ENCODE peak calls at places on chromosomes 6 and 20, in seven cellular contexts. One of them, this sample, is unnamed. For H3K36me3 and H3K4me1, the result is how much of the 10 kb centered on the place peaks cover.

GRCh38 chr6:158312672-158313397 is 570 bp downstream of the TULP4 start:
- DNase-seq in ovary: no peak
- DNase-seq in IMR-90: no peak
- DNase-seq in neural progenitor cell: no peak
- DNase-seq in mammary epithelial cell: no peak
- DNase-seq in hepatocyte: no peak
- DNase-seq in tibial nerve: no peak
- DNase-seq in this sample: no peak

GRCh38 chr6:130372786-130373185 is 7.0 kb downstream of the TMEM200A start:
- DNase-seq in ovary: no peak
- DNase-seq in IMR-90: peak
- DNase-seq in neural progenitor cell: no peak
- DNase-seq in mammary epithelial cell: no peak
- DNase-seq in hepatocyte: no peak
- DNase-seq in tibial nerve: no peak
- DNase-seq in this sample: no peak

GRCh38 chr20:24332956-24333355 is 136.5 kb upstream of the SYNDIG1 start:
- DNase-seq in ovary: no peak
- DNase-seq in IMR-90: no peak
- DNase-seq in neural progenitor cell: no peak
- DNase-seq in mammary epithelial cell: peak
- DNase-seq in hepatocyte: no peak
- DNase-seq in tibial nerve: no peak
- DNase-seq in this sample: no peak

GRCh38 chr6:35035481-35036030 is 105.6 kb downstream of the TCP11 start:
- DNase-seq in ovary: no peak
- DNase-seq in IMR-90: no peak
- DNase-seq in neural progenitor cell: no peak
- DNase-seq in mammary epithelial cell: no peak
- DNase-seq in hepatocyte: no peak
- DNase-seq in tibial nerve: no peak
- DNase-seq in this sample: no peak

GRCh38 chr20:14700641-14700965 is 363.2 kb upstream of the FLRT3 start:
- DNase-seq in ovary: no peak
- DNase-seq in IMR-90: no peak
- DNase-seq in neural progenitor cell: no peak
- DNase-seq in mammary epithelial cell: peak
- DNase-seq in hepatocyte: peak
- DNase-seq in tibial nerve: no peak
- DNase-seq in this sample: no peak

GRCh38 chr6:37323568-37323967 is 30.2 kb upstream of the RNF8 start:
- DNase-seq in ovary: no peak
- DNase-seq in IMR-90: peak
- DNase-seq in neural progenitor cell: no peak
- DNase-seq in mammary epithelial cell: no peak
- DNase-seq in hepatocyte: no peak
- DNase-seq in tibial nerve: no peak
- DNase-seq in this sample: no peak

GRCh38 chr6:25675172-25675571 is 23.2 kb downstream of the SCGN start:
- DNase-seq in ovary: peak
- DNase-seq in IMR-90: no peak
- DNase-seq in neural progenitor cell: no peak
- DNase-seq in mammary epithelial cell: no peak
- DNase-seq in hepatocyte: no peak
- DNase-seq in tibial nerve: no peak
- DNase-seq in this sample: no peak

GRCh38 chr6:167244064-167244949 is 46.8 kb upstream of the UNC93A start:
- DNase-seq in ovary: no peak
- DNase-seq in IMR-90: no peak
- DNase-seq in neural progenitor cell: no peak
- DNase-seq in mammary epithelial cell: no peak
- DNase-seq in hepatocyte: no peak
- DNase-seq in tibial nerve: no peak
- DNase-seq in this sample: no peak

GRCh38 chr20:61486198-61486597 is 234.1 kb downstream of the CDH4 start:
- DNase-seq in ovary: no peak
- DNase-seq in IMR-90: no peak
- DNase-seq in neural progenitor cell: no peak
- DNase-seq in mammary epithelial cell: no peak
- DNase-seq in hepatocyte: no peak
- DNase-seq in tibial nerve: no peak
- DNase-seq in this sample: no peak

GRCh38 chr20:54220722-54221121 is 12.8 kb downstream of the PFDN4 start:
- DNase-seq in ovary: no peak
- DNase-seq in IMR-90: no peak
- DNase-seq in neural progenitor cell: no peak
- DNase-seq in mammary epithelial cell: no peak
- DNase-seq in hepatocyte: no peak
- DNase-seq in tibial nerve: no peak
- DNase-seq in this sample: no peak

GRCh38 chr6:30013296-30013922 is 47.7 kb upstream of the POLR1H start:
- DNase-seq in ovary: no peak
- DNase-seq in IMR-90: no peak
- DNase-seq in neural progenitor cell: peak
- DNase-seq in mammary epithelial cell: no peak
- DNase-seq in hepatocyte: no peak
- DNase-seq in tibial nerve: no peak
- DNase-seq in this sample: peak

GRCh38 chr6:107626645-107627044 is 136.7 kb downstream of the SOBP start:
- DNase-seq in ovary: no peak
- DNase-seq in IMR-90: no peak
- DNase-seq in neural progenitor cell: peak
- DNase-seq in mammary epithelial cell: no peak
- DNase-seq in hepatocyte: no peak
- DNase-seq in tibial nerve: no peak
- DNase-seq in this sample: no peak

GRCh38 chr6:53752856-53753255 is 41.9 kb upstream of the LRRC1 start:
- DNase-seq in ovary: no peak
- DNase-seq in IMR-90: peak
- DNase-seq in neural progenitor cell: no peak
- DNase-seq in mammary epithelial cell: peak
- DNase-seq in hepatocyte: no peak
- DNase-seq in tibial nerve: no peak
- DNase-seq in this sample: no peak

GRCh38 chr20:53949319-53949839 is 121.0 kb downstream of the BCAS1 start:
- DNase-seq in ovary: no peak
- DNase-seq in IMR-90: peak
- DNase-seq in neural progenitor cell: no peak
- DNase-seq in mammary epithelial cell: peak
- DNase-seq in hepatocyte: no peak
- DNase-seq in tibial nerve: no peak
- DNase-seq in this sample: peak

GRCh38 chr6:85459224-85459901 is 9.5 kb downstream of the NT5E start:
- DNase-seq in ovary: no peak
- DNase-seq in IMR-90: peak
- DNase-seq in neural progenitor cell: no peak
- DNase-seq in mammary epithelial cell: peak
- DNase-seq in hepatocyte: no peak
- DNase-seq in tibial nerve: no peak
- DNase-seq in this sample: no peak

GRCh38 chr20:18224968-18225568 is 63.3 kb upstream of the ZNF133 start:
- DNase-seq in ovary: peak
- DNase-seq in IMR-90: peak
- DNase-seq in neural progenitor cell: peak
- DNase-seq in mammary epithelial cell: peak
- DNase-seq in hepatocyte: peak
- DNase-seq in tibial nerve: peak
- DNase-seq in this sample: no peak

GRCh38 chr6:150252714-150253444 is 110.0 kb downstream of the PPP1R14C start:
- DNase-seq in ovary: no peak
- DNase-seq in IMR-90: peak
- DNase-seq in neural progenitor cell: no peak
- DNase-seq in mammary epithelial cell: peak
- DNase-seq in hepatocyte: peak
- DNase-seq in tibial nerve: no peak
- DNase-seq in this sample: no peak

GRCh38 chr6:4309540-4309939 is 174.2 kb upstream of the ECI2 start:
- DNase-seq in ovary: no peak
- DNase-seq in IMR-90: no peak
- DNase-seq in neural progenitor cell: no peak
- DNase-seq in mammary epithelial cell: no peak
- DNase-seq in hepatocyte: no peak
- DNase-seq in tibial nerve: no peak
- DNase-seq in this sample: no peak

GRCh38 chr6:4308354-4308753 is 173.0 kb upstream of the ECI2 start:
- DNase-seq in ovary: no peak
- DNase-seq in IMR-90: peak
- DNase-seq in neural progenitor cell: no peak
- DNase-seq in mammary epithelial cell: no peak
- DNase-seq in hepatocyte: no peak
- DNase-seq in tibial nerve: no peak
- DNase-seq in this sample: no peak

GRCh38 chr6:4314201-4314707 is 178.9 kb upstream of the ECI2 start:
- DNase-seq in ovary: no peak
- DNase-seq in IMR-90: no peak
- DNase-seq in neural progenitor cell: no peak
- DNase-seq in mammary epithelial cell: no peak
- DNase-seq in hepatocyte: no peak
- DNase-seq in tibial nerve: no peak
- DNase-seq in this sample: no peak

GRCh38 chr6:4313044-4313686 is 177.8 kb upstream of the ECI2 start:
- DNase-seq in ovary: no peak
- DNase-seq in IMR-90: peak
- DNase-seq in neural progenitor cell: peak
- DNase-seq in mammary epithelial cell: peak
- DNase-seq in hepatocyte: peak
- DNase-seq in tibial nerve: no peak
- DNase-seq in this sample: no peak

DNA sequence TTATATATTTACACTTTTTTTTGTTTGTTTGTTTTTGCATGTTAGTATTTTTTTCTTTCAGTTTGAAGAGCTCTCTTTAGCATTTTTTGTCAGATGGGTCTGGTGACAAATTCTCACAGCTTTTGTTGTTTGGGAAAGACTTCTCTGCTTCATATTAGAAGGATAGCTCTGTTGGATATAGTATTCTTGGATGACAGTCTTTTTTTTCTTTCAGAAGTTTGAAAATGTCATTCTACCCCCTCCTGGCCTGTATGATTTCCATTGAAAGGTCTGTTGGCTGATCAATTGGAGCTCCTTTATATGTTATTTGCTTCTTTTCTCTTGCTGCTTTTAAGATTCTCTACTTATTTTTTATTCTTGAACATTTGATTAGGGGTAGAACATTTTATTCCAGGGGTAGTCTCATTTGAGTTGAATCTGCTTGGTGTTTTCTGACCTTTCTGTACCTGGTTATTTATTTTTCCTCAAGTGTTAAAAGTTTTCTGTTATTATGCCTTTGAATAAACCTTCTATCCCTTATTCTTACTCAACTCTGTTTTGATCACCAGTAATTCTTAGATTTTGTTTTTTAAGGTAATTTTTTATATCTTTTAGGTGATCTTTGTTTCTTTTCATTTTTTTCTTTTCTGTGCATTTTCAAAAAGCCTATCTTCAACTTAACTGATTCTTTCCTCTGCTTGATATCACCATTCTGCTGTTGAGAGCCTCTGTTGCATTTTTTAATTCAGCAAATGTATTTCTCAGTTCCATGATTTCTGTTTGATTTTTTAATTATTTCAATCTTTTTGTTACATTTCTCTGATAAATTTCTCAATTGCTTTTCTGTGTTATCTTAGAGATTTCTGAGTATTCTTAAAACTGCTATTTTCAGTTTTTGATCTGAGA is 176.8 kb upstream of the ECI2 start:
- DNase-seq in ovary: no peak
- DNase-seq in IMR-90: no peak
- DNase-seq in neural progenitor cell: no peak
- DNase-seq in mammary epithelial cell: no peak
- DNase-seq in hepatocyte: no peak
- DNase-seq in tibial nerve: no peak
- DNase-seq in this sample: no peak
- H3K27ac ChIP-seq in ovary: no peak
- H3K27ac ChIP-seq in IMR-90: no peak
- H3K27ac ChIP-seq in neural progenitor cell: no peak
- H3K27ac ChIP-seq in mammary epithelial cell: peak
- H3K27ac ChIP-seq in hepatocyte: no peak
- H3K27ac ChIP-seq in tibial nerve: no peak
- H3K27ac ChIP-seq in this sample: no peak

DNA sequence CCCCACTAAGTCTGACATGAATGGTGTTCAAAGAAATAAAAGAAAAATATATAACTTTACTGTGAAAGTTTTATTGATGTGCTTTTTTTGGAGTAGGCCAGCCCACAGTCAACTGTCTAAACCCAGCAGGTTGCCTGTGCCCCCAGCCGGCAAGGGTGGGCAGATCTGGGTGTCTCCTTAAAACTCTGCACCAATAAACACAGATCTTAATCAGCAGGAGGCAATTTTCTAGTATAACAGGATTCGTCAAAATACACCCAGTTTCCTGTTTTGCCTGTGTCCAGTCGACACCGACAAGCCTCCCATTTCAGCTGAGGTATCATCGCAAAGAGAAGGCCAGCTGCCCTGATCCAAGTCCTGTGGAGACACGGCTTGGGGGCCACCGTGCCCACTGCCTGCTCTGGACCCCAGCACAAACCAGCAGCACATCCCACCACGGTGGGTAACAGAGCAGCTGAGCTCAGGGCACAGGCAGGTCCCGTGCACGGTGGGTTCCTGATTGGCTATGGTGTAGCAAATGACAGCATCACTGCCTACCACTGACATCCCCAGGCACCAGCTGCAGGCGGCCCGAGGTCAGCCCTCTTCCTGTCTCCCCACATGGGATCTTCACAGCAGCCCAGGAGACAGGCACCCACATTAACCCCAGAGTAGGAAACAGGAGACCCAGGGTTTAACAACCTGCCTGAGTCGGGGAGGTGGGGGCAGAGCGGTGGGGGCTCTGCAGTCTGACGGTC is 15.7 kb downstream of the BMP7 start:
- DNase-seq in ovary: no peak
- DNase-seq in IMR-90: no peak
- DNase-seq in neural progenitor cell: no peak
- DNase-seq in mammary epithelial cell: no peak
- DNase-seq in hepatocyte: no peak
- DNase-seq in tibial nerve: no peak
- DNase-seq in this sample: no peak
- H3K36me3 ChIP-seq in ovary: under half
- H3K36me3 ChIP-seq in IMR-90: under half
- H3K36me3 ChIP-seq in neural progenitor cell: under half
- H3K36me3 ChIP-seq in mammary epithelial cell: under half
- H3K36me3 ChIP-seq in hepatocyte: under half
- H3K36me3 ChIP-seq in tibial nerve: under half
- H3K36me3 ChIP-seq in this sample: under half

DNA sequence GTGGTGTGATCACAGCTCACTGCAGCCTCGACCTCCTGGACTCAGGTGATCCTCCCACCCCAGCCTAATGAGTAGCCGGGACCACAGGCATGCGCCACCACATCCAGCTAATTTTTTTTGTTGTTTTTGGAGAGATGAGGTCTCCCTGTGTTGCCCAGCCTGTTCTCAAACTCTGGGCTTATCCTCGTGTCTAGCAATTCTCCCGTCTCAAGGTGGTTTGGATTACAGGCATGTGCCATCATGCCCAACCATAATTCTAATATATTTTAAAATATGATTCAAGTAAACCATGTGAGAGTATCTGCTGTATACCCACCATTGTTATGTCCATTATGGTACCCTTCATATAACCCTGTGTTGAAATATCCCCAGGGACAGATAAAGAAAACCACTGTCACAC is 60.3 kb upstream of the C20orf144 start:
- DNase-seq in ovary: no peak
- DNase-seq in IMR-90: no peak
- DNase-seq in neural progenitor cell: no peak
- DNase-seq in mammary epithelial cell: peak
- DNase-seq in hepatocyte: no peak
- DNase-seq in tibial nerve: no peak
- DNase-seq in this sample: no peak
- H3K4me1 ChIP-seq in ovary: under half
- H3K4me1 ChIP-seq in IMR-90: under half
- H3K4me1 ChIP-seq in neural progenitor cell: under half
- H3K4me1 ChIP-seq in mammary epithelial cell: under half
- H3K4me1 ChIP-seq in hepatocyte: under half
- H3K4me1 ChIP-seq in tibial nerve: under half
- H3K4me1 ChIP-seq in this sample: under half

GRCh38 chr20:10521836-10522235 is 86.7 kb downstream of the SLX4IP start:
- DNase-seq in ovary: no peak
- DNase-seq in IMR-90: no peak
- DNase-seq in neural progenitor cell: no peak
- DNase-seq in mammary epithelial cell: no peak
- DNase-seq in hepatocyte: no peak
- DNase-seq in tibial nerve: no peak
- DNase-seq in this sample: no peak
- H3K27ac ChIP-seq in ovary: no peak
- H3K27ac ChIP-seq in IMR-90: no peak
- H3K27ac ChIP-seq in neural progenitor cell: no peak
- H3K27ac ChIP-seq in mammary epithelial cell: peak
- H3K27ac ChIP-seq in hepatocyte: peak
- H3K27ac ChIP-seq in tibial nerve: no peak
- H3K27ac ChIP-seq in this sample: no peak